ENCODE peak calls at places on chromosomes 6 and 20, in seven cellular contexts. M is uterus, I is AG09309, X is WTC11, U is RWPE2, J is HFFc6, W is astrocyte of the spinal cord. Q is an unnamed sample.

GRCh38 chr6:15716889-15717288 is 54.1 kb upstream of the DTNBP1 start:
- DNase-seq in M (no peak), I (no peak), X (no peak), U (no peak), J (no peak), W (no peak), Q (no peak)

GRCh38 chr6:109508166-109508860 is 25.3 kb upstream of the ZBTB24 start:
- DNase-seq in M (no peak), I (no peak), X (no peak), U (no peak), J (no peak), W (no peak), Q (no peak)

GRCh38 chr20:18738888-18739287 is 74.7 kb upstream of the SCP2D1 start:
- DNase-seq in M (no peak), I (no peak), X (no peak), U (no peak), J (no peak), W (no peak), Q (no peak)

GRCh38 chr20:49063279-49063678 is 17.2 kb downstream of the CSE1L start:
- DNase-seq in M (no peak), I (no peak), X (no peak), U (no peak), J (no peak), W (no peak), Q (no peak)

GRCh38 chr6:99425647-99426453 is 742 bp upstream of the PNISR start:
- DNase-seq in M (peak; percentile 80), I (peak; percentile 41), X (peak; percentile 93), U (peak; percentile 73), J (peak; percentile 78), W (peak; percentile 92), Q (peak; percentile 30)

GRCh38 chr6:39849764-39850163 is 57.6 kb downstream of the DAAM2 start:
- DNase-seq in M (no peak), I (no peak), X (no peak), U (no peak), J (no peak), W (no peak), Q (no peak)

GRCh38 chr6:30260036-30260504 is 46.9 kb upstream of the TRIM26 start:
- DNase-seq in M (no peak), I (no peak), X (peak; percentile 21), U (no peak), J (no peak), W (no peak), Q (no peak)

GRCh38 chr6:156449569-156449968 is 327.6 kb upstream of the ARID1B start:
- DNase-seq in M (no peak), I (no peak), X (no peak), U (no peak), J (no peak), W (no peak), Q (no peak)

GRCh38 chr6:85641522-85641915 is 1.2 kb downstream of the SYNCRIP start:
- DNase-seq in M (no peak), I (no peak), X (no peak), U (no peak), J (no peak), W (no peak), Q (no peak)

DNA sequence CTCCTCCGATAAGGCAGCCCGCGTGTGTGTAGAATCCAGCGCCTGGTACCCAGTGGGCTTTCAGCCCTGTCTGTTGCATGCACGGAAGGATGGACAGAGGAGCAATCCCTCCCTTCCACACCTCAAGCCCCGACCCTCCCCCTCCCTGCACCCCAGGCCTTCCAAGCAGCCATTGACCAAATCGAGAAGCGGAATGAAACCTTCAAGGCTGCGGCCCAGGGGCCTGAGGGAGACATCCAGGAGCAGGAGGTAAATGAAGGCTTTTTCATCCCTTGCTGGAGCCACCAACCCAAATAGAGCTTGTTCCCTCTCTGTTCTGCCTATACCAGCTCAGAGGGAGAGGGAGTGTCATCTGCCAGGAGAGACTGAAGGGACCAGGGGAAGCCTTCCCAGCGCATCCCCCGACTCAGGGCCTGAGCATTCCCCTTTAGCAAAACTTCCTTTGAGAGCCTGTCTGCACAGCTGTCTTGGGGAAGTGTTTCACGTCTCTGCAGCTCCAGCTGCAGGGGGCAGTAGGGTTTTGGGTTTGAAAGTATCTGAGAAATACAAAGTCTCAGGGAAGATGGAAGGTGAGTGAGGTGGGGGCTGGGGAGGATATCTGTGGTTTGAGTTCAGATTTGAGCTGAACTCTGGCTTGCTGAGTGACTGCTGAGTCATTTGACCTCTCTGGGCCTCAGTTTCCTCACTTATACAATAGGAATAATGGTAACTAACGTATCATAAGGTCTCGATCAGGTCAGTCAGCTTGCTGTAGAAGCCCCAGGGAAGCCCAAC is 16.1 kb downstream of the FGD2 start:
- DNase-seq in M (no peak), I (no peak), X (peak; percentile 70), U (no peak), J (peak; percentile 30), W (peak; percentile 63), Q (no peak)
- TF ChIP-seq CTCF in M (no peak), I (peak; percentile 63), X (no peak), U (peak; percentile 63), J (peak; percentile 70), W (peak; percentile 69), Q (peak; percentile 42)

GRCh38 chr20:6074784-6075183 is 20.9 kb upstream of the LRRN4 start:
- DNase-seq in M (no peak), I (no peak), X (no peak), U (no peak), J (no peak), W (no peak), Q (no peak)

GRCh38 chr20:6069669-6070068 is 15.8 kb upstream of the LRRN4 start:
- DNase-seq in M (no peak), I (no peak), X (no peak), U (no peak), J (no peak), W (no peak), Q (no peak)

GRCh38 chr20:6071162-6071695 is 17.4 kb upstream of the LRRN4 start:
- DNase-seq in M (no peak), I (no peak), X (no peak), U (no peak), J (no peak), W (no peak), Q (no peak)

GRCh38 chr20:6075428-6076219 is 21.8 kb upstream of the LRRN4 start:
- DNase-seq in M (no peak), I (no peak), X (no peak), U (no peak), J (no peak), W (peak; percentile 44), Q (no peak)

DNA sequence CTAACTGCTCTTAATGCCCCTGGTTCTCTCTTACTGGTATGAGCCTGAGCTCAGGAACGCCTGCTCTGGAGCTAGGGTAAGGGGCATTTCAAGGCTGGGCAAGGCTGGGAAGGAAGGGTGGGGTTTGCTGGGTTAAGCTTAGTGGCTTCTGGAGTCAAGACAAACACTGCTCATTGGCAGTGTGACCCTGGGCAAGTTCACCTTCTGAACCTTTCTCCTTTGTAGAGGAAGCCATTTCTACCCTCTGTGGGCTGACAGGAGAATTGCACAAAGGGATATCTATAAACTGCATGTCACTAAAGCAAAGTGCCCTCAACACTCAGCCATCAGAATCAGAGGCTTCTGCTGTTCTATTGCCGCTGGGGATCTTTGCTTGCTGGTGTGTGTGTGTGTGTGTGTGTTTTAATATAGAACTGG is 20.3 kb upstream of the LRRN4 start:
- DNase-seq in M (no peak), I (no peak), X (no peak), U (no peak), J (peak; percentile 7), W (no peak), Q (no peak)
- TF ChIP-seq CTCF in M (no peak), I (peak; percentile 21), X (peak; percentile 38), U (no peak), J (peak; percentile 65), W (peak; percentile 47), Q (no peak)

GRCh38 chr20:41694796-41695195 is 76.6 kb upstream of the CHD6 start:
- DNase-seq in M (no peak), I (no peak), X (no peak), U (no peak), J (no peak), W (no peak), Q (no peak)

GRCh38 chr20:41701596-41702350 is 83.6 kb upstream of the CHD6 start:
- DNase-seq in M (no peak), I (no peak), X (peak; percentile 21), U (no peak), J (peak; percentile 17), W (no peak), Q (no peak)

GRCh38 chr20:41696428-41696827 is 78.3 kb upstream of the CHD6 start:
- DNase-seq in M (no peak), I (no peak), X (no peak), U (no peak), J (peak; percentile 14), W (no peak), Q (no peak)

GRCh38 chr20:41702647-41703046 is 84.5 kb upstream of the CHD6 start:
- DNase-seq in M (no peak), I (no peak), X (no peak), U (no peak), J (no peak), W (no peak), Q (no peak)

DNA sequence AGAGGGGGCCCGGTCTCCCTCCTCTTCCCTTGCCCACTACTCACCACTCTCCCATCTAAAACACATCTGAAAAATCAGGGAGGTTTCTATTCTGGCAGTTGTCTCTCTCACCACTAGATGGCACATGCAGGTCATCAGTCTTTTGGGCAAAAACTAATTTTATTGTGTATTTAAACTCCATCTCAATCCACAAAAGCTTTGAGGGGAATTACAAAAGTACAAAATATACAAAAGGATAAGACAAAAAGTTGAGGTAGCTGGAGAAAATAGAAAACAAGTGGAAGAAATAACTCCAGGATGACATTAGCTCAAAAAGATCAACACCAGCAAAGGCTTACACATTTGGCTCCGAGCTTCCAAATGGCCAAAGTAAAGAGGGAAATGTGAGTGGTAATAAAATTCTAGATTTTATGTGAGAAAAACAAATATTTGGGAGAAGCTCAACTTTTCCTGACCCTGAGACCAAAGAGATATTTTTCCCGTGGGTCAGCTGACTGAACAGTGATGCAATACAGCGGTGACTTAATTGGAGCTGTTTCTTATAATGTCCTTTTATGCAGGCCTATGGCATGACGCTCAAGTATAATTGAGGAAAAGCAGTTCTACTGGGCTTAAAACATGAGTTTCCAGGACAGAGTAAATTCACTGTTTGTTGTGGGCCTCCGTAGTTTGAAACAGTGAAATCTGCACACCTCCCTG is 79.8 kb upstream of the CHD6 start:
- DNase-seq in M (no peak), I (no peak), X (no peak), U (no peak), J (peak; percentile 36), W (peak; percentile 40), Q (no peak)
- TF ChIP-seq CTCF in M (peak; percentile 45), I (peak; percentile 84), X (peak; percentile 81), U (peak; percentile 100), J (peak; percentile 93), W (peak; percentile 91), Q (peak; percentile 83)

DNA sequence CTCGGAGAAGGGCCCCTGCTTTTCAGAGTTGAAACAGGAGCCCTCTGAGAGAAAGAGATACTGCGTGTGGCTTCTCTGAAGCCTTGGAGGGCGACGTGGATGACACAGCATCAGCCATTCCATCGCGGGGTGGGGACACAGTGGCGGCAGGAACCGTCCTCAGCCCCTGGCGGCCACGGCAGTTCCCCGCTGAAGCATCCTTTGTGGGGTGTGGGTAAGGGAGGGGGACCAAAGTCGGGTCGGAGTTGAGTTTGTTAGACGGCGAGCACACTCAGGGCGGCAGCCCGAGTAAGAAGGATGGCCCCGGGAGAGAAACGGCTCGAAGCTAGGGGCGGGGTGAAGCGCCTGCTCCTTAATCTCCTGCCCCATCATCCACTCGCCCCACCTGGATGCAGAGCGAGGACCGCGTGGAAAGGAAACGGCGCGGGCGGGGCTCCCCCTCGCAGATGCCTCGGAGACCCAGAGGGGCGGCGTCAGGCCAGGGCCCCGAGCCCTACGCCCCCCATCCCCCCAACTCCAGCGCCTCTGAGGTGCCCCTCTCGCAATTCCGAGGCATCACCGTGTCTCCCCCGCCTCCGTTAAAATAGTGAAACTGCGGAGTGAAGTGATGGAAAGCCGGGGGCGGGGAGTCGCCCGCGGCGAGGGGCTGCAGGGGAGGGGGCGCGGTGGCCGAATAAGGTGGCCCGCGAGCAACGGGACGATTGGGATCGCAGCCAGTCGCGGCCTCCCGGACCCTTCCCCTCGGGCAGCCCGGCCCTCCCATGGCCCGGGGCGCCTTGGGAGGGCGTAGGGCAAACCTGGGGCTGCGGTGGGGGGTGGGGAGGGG is 796 bp upstream of the RREB1 start:
- DNase-seq in M (peak; percentile 60), I (no peak), X (peak; percentile 39), U (no peak), J (peak; percentile 37), W (no peak), Q (no peak)
- TF ChIP-seq CTCF in M (peak; percentile 20), I (peak; percentile 25), X (no peak), U (no peak), J (peak; percentile 62), W (no peak), Q (peak; percentile 27)